ENCODE peak calls at places on chromosomes 4 and X, in ten cellular contexts. Z, G, C, J, I, U, X, K, N and B are unnamed samples.

GRCh38 chrX:150482537-150483217 is 85.7 kb upstream of the MTM1 start:
- DNase-seq in Z (no peak), G (no peak), C (no peak), J (no peak), I (peak), U (peak), X (peak), K (no peak), N (no peak), B (no peak)

GRCh38 chr4:39900966-39901365 is 76.7 kb downstream of the PDS5A start:
- DNase-seq in Z (no peak), G (no peak), C (no peak), J (no peak), I (no peak), U (no peak), X (peak), K (no peak), N (no peak), B (no peak)

GRCh38 chrX:22974616-22975015 is 25.1 kb upstream of the DDX53 start:
- DNase-seq in Z (no peak), G (no peak), C (no peak), J (no peak), I (peak), U (no peak), X (no peak), K (no peak), N (no peak), B (no peak)

GRCh38 chr4:71333960-71334951 is 4.6 kb upstream of the SLC4A4 start:
- DNase-seq in Z (no peak), G (no peak), C (no peak), J (no peak), I (peak), U (no peak), X (peak), K (no peak), N (no peak), B (no peak)

GRCh38 chr4:139808381-139809206 is 143.0 kb downstream of the MGST2 start:
- DNase-seq in Z (no peak), G (no peak), C (no peak), J (no peak), I (no peak), U (no peak), X (no peak), K (no peak), N (no peak), B (no peak)

GRCh38 chrX:53318766-53319353 is 37.5 kb upstream of the IQSEC2 start:
- DNase-seq in Z (no peak), G (peak), C (no peak), J (no peak), I (no peak), U (no peak), X (no peak), K (no peak), N (no peak), B (no peak)

GRCh38 chr4:54912155-54912554 is 213.2 kb downstream of the KDR start:
- DNase-seq in Z (no peak), G (no peak), C (no peak), J (no peak), I (no peak), U (no peak), X (no peak), K (no peak), N (no peak), B (no peak)

GRCh38 chr4:179858221-179858620 is 2385.0 kb upstream of the TENM3 start:
- DNase-seq in Z (no peak), G (no peak), C (no peak), J (no peak), I (no peak), U (no peak), X (no peak), K (no peak), N (no peak), B (no peak)

GRCh38 chrX:9195199-9195880 is 161.4 kb upstream of the FAM9B start:
- DNase-seq in Z (no peak), G (no peak), C (no peak), J (no peak), I (no peak), U (no peak), X (no peak), K (no peak), N (no peak), B (no peak)

GRCh38 chr4:119025916-119026661 is 109.5 kb upstream of the MYOZ2 start:
- DNase-seq in Z (no peak), G (no peak), C (no peak), J (no peak), I (peak), U (no peak), X (peak), K (no peak), N (no peak), B (no peak)

GRCh38 chrX:41031256-41031967 is 53.8 kb upstream of the USP9X start:
- DNase-seq in Z (no peak), G (no peak), C (no peak), J (no peak), I (no peak), U (no peak), X (no peak), K (no peak), N (no peak), B (no peak)

GRCh38 chr4:38664704-38665401 is 854 bp downstream of the KLF3 start:
- DNase-seq in Z (peak), G (peak), C (no peak), J (peak), I (peak), U (peak), X (peak), K (no peak), N (peak), B (peak)

GRCh38 chrX:41935827-41936226 is 12.5 kb upstream of the CASK start:
- DNase-seq in Z (no peak), G (no peak), C (no peak), J (no peak), I (no peak), U (no peak), X (no peak), K (no peak), N (no peak), B (no peak)